ENCODE peak calls at places on chromosomes 4 and X, in five cellular contexts. T, O, C, L and G are unnamed samples.

GRCh38 chr4:78922207-78922606 is 17.0 kb downstream of the PAQR3 start:
- DNase-seq in T (no peak), O (no peak), C (no peak), L (no peak), G (no peak)

GRCh38 chrX:110402091-110402854 is 43.6 kb downstream of the RTL9 start:
- DNase-seq in T (no peak), O (peak; percentile 15), C (no peak), L (no peak), G (peak; percentile 53)

GRCh38 chrX:150143721-150144440 is 205.6 kb upstream of the EOLA2 start:
- DNase-seq in T (no peak), O (no peak), C (no peak), L (no peak), G (no peak)

GRCh38 chr4:151700566-151701316 is 60.1 kb downstream of the GATB start:
- DNase-seq in T (no peak), O (no peak), C (no peak), L (no peak), G (no peak)

GRCh38 chr4:11900277-11900676 is 471.6 kb upstream of the HS3ST1 start:
- DNase-seq in T (no peak), O (no peak), C (no peak), L (no peak), G (no peak)

GRCh38 chr4:58247792-58248191 is 1137.6 kb upstream of the IGFBP7 start:
- DNase-seq in T (no peak), O (no peak), C (no peak), L (no peak), G (no peak)

GRCh38 chrX:68146054-68146453 is 287.2 kb downstream of the OPHN1 start:
- DNase-seq in T (no peak), O (no peak), C (no peak), L (no peak), G (no peak)

GRCh38 chrX:75038925-75039324 is 113.7 kb upstream of the NEXMIF start:
- DNase-seq in T (no peak), O (no peak), C (no peak), L (no peak), G (no peak)

GRCh38 chr4:38226170-38226569 is 266.0 kb downstream of the PTTG2 start:
- DNase-seq in T (no peak), O (no peak), C (no peak), L (no peak), G (no peak)

GRCh38 chr4:90476586-90476985 is 349.4 kb downstream of the CCSER1 start:
- DNase-seq in T (no peak), O (no peak), C (no peak), L (no peak), G (no peak)

GRCh38 chr4:40264497-40264896 is 67.7 kb downstream of the RHOH start:
- DNase-seq in T (no peak), O (no peak), C (no peak), L (no peak), G (no peak)

GRCh38 chr4:40238700-40239548 is 42.1 kb downstream of the RHOH start:
- DNase-seq in T (peak; percentile 82), O (no peak), C (no peak), L (peak; percentile 83), G (no peak)

GRCh38 chr4:13089659-13089998 is 394.5 kb downstream of the RAB28 start:
- DNase-seq in T (no peak), O (no peak), C (no peak), L (no peak), G (no peak)

GRCh38 chrX:148501121-148502066 is 977 bp downstream of the AFF2 start:
- DNase-seq in T (no peak), O (no peak), C (no peak), L (no peak), G (peak; percentile 40)

GRCh38 chr4:26032572-26033320 is 118.7 kb downstream of the SMIM20 start:
- DNase-seq in T (no peak), O (no peak), C (no peak), L (no peak), G (no peak)

GRCh38 chr4:8528713-8529112 is 51.5 kb upstream of the GPR78 start:
- DNase-seq in T (no peak), O (no peak), C (no peak), L (no peak), G (no peak)

DNA sequence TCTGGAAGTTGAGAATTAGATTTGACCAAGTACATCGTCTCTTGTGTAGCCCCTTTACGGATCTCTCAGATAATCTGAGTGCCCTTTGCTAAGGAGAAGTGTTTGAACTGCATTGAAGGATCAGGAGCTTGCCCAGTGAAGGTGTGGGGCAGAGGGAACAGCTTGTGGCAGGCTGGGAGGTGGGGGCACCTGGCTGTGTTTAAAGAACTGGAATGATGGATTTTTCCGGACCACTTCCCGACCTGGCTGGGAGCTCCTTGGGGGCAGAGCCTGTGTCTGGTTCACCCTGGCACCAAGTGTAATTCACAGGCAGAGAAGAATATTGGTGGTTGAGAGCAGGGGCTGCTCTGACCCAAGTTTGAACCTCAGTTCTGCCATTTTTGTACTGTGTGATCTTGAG is 18.4 kb downstream of the TBC1D14 start:
- DNase-seq in T (no peak), O (no peak), C (no peak), L (no peak), G (no peak)
- H3K27ac ChIP-seq in T (no peak overlapping the region), O (no peak overlapping the region), C (no peak overlapping the region), L (no peak overlapping the region), G (no peak overlapping the region)

GRCh38 chr4:87003266-87003665 is 68.5 kb downstream of the AFF1 start:
- DNase-seq in T (no peak), O (no peak), C (no peak), L (no peak), G (no peak)
- H3K4me1 ChIP-seq in T (peaks cover 41% of the 10 kb centered on the region), O (peaks cover 45% of the 10 kb centered on the region), C (peaks cover 8% of the 10 kb centered on the region), L (peaks cover 30% of the 10 kb centered on the region), G (peaks cover 2% of the 10 kb centered on the region)

DNA sequence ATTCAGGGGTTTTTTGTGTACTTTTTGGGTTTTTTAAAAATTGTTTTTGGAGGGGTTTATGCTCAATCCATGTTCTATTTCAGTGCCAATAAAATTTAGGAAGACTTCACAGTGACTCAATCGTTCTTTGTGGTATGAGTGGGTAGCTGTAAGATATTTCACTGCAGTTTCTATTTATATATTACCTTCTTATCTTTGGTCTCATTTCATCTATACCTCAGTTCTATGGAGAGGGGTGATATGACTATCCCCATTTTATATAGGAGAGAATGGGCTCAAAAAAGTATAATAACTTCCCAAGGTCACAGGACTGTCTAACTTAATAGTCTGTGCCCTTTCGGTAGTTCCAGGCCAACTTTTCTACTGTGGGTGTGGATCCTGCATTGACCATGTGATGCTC is 74.4 kb downstream of the MSN start:
- DNase-seq in T (no peak), O (no peak), C (no peak), L (no peak), G (no peak)
- H3K36me3 ChIP-seq in T (peaks cover 46% of the 10 kb centered on the region), O (peaks cover 56% of the 10 kb centered on the region), C (peaks cover 34% of the 10 kb centered on the region), L (peaks cover 34% of the 10 kb centered on the region), G (peaks cover 14% of the 10 kb centered on the region)

DNA sequence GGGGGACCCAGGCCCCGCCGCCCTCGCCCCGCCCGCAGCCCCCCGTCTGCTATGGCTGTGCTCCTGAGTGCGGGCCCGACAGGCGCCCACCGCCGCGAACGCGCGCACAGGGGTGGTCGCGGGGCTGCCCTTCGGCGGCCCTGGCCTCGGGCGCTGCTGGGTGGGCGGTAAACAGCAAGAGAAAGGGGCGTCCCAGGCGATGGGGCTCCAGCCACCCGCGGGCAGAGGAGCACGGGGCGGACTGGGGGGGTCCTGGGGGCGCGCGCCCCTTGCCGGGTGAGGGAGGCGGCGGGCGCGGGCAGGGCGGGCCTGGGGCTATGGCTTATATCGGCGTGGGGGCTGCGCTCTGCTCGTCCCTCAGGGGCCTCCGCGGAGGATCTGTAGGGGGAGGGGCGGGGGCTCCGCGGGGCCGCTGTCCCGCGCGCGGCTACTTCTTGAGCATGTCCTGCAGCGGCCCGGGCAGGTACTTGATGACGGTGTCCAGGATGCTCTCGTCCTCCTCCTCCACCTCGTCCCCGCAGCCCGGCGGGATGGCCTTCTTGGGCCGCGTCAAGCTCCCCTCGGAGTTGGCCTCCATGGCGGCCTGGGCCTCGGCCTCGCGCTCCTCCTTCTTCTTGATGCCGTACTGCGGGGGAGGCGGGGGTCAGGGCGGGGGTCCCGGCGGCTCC is 39.7 kb downstream of the CPLX1 start:
- DNase-seq in T (no peak), O (no peak), C (no peak), L (no peak), G (peak; percentile 53)
- H3K27ac ChIP-seq in T (no peak overlapping the region), O (peak overlapping the region; percentile 61), C (no peak overlapping the region), L (no peak overlapping the region), G (no peak overlapping the region)

GRCh38 chr4:2932561-2932950 is 30.6 kb downstream of the NOP14 start:
- DNase-seq in T (no peak), O (peak; percentile 27), C (no peak), L (no peak), G (peak; percentile 52)
- H3K4me1 ChIP-seq in T (peaks cover 52% of the 10 kb centered on the region), O (peaks cover 58% of the 10 kb centered on the region), C (peaks cover 49% of the 10 kb centered on the region), L (peaks cover 52% of the 10 kb centered on the region), G (no peaks in the 10 kb centered on the region)

GRCh38 chr4:7060346-7061150 is 7.3 kb downstream of the GRPEL1 start:
- DNase-seq in T (no peak), O (no peak), C (no peak), L (no peak), G (no peak)

GRCh38 chr4:7059673-7060072 is 8.2 kb downstream of the GRPEL1 start:
- DNase-seq in T (no peak), O (no peak), C (no peak), L (no peak), G (no peak)

GRCh38 chr4:7055990-7056325 is 11.9 kb downstream of the GRPEL1 start:
- DNase-seq in T (no peak), O (no peak), C (no peak), L (no peak), G (no peak)

GRCh38 chr4:7061815-7062214 is 6.0 kb downstream of the GRPEL1 start:
- DNase-seq in T (no peak), O (no peak), C (no peak), L (no peak), G (no peak)

DNA sequence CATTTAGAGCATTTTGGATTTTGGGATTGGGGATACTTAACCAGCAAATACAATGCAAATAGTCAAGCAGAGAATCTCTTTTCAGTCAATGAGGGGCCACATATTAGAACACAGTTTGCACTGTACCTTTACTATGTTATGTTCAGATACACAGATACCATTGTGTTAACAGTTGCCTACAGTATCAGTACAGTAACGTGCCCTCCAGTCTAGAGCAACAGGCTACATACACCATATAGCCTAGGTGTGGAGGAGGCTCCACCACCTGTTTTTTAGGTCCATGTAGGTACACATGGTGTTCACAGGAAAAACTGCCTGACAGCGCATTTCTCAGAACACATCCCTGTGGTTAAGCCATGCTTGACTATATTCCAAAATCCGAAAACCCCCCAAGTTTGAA is 9.1 kb downstream of the GRPEL1 start:
- DNase-seq in T (no peak), O (no peak), C (no peak), L (no peak), G (no peak)
- H3K36me3 ChIP-seq in T (peaks cover 84% of the 10 kb centered on the region), O (peaks cover 99% of the 10 kb centered on the region), C (peaks cover 16% of the 10 kb centered on the region), L (peaks cover 66% of the 10 kb centered on the region), G (peaks cover 8% of the 10 kb centered on the region)

GRCh38 chrX:13464599-13465275 is 104.7 kb upstream of the EGFL6 start:
- DNase-seq in T (no peak), O (no peak), C (no peak), L (no peak), G (no peak)
- H3K27ac ChIP-seq in T (no peak overlapping the region), O (peak overlapping the region; percentile 64), C (no peak overlapping the region), L (no peak overlapping the region), G (no peak overlapping the region)